ENCODE peak calls at places on chromosome 22, in eight cellular contexts. N is dorsolateral prefrontal cortex, C is PC-3, U is AG04450, L is left ventricle myocardium inferior, X is choroid plexus epithelial cell, O is body of pancreas, W is kidney. D is an unnamed sample.

GRCh38 chr22:21690401-21690801 is 24.6 kb downstream of the PPIL2 start:
- DNase-seq in W (no peak), U (no peak), C (no peak), L (no peak), N (no peak), X (no peak), O (no peak), D (no peak)

GRCh38 chr22:17966403-17966717 is 58.0 kb downstream of the MICAL3 start:
- DNase-seq in U (no peak), W (peak; percentile 1), O (no peak), L (no peak), C (no peak), N (no peak), X (no peak), D (no peak)

GRCh38 chr22:22181515-22181959 is 63.0 kb upstream of the VPREB1 start:
- DNase-seq in N (no peak), W (no peak), L (no peak), X (no peak), O (no peak), U (no peak), C (no peak), D (no peak)

GRCh38 chr22:46916886-46917625 is 154.6 kb downstream of the TBC1D22A start:
- DNase-seq in L (no peak), O (no peak), W (no peak), N (no peak), U (no peak), C (no peak), X (no peak), D (no peak)

GRCh38 chr22:30277547-30278344 is 11.1 kb upstream of the OSM start:
- DNase-seq in C (peak; percentile 41), O (no peak), W (peak; percentile 74), X (peak; percentile 84), U (no peak), N (no peak), L (no peak), D (peak; percentile 78)

GRCh38 chr22:39471421-39472141 is 14.8 kb downstream of the MGAT3 start:
- DNase-seq in X (peak; percentile 88), O (no peak), W (no peak), L (no peak), U (no peak), C (no peak), N (no peak), D (no peak)

GRCh38 chr22:32622004-32622761 is 147.6 kb downstream of the FBXO7 start:
- DNase-seq in O (no peak), C (no peak), U (peak; percentile 94), W (peak; percentile 86), L (peak; percentile 62), N (no peak), X (peak; percentile 92), D (peak; percentile 51)

GRCh38 chr22:48902983-48903650 is 924.6 kb downstream of the BRD1 start:
- DNase-seq in U (no peak), L (no peak), X (no peak), W (no peak), C (no peak), N (peak; percentile 16), O (no peak), D (no peak)

GRCh38 chr22:41917906-41918791 is 3.3 kb upstream of the SHISA8 start:
- DNase-seq in O (peak; percentile 40), X (peak; percentile 75), N (peak; percentile 45), L (peak; percentile 65), C (peak; percentile 63), W (no peak), U (no peak), D (no peak)

GRCh38 chr22:29727248-29727551 is 7.4 kb downstream of the CABP7 start:
- DNase-seq in U (no peak), C (no peak), O (no peak), N (no peak), X (peak; percentile 47), L (peak; percentile 37), W (no peak), D (no peak)

GRCh38 chr22:32411388-32411787 is 659 bp downstream of the RTCB start:
- DNase-seq in X (peak; percentile 46), L (no peak), W (no peak), U (no peak), C (peak; percentile 58), O (no peak), N (no peak), D (no peak)

GRCh38 chr22:21942407-21942895 is 10.2 kb downstream of the PPM1F start:
- DNase-seq in W (peak; percentile 94), L (peak; percentile 89), O (peak; percentile 47), X (peak; percentile 87), U (peak; percentile 39), N (no peak), C (peak; percentile 87), D (peak; percentile 40)

GRCh38 chr22:22802346-22802970 is 85.2 kb upstream of the IGLL5 start:
- DNase-seq in C (no peak), W (no peak), X (peak; percentile 3), O (no peak), L (no peak), U (no peak), N (no peak), D (no peak)

GRCh38 chr22:49015993-49016908 is 811.4 kb downstream of the BRD1 start:
- DNase-seq in W (peak; percentile 67), N (no peak), L (no peak), O (no peak), U (no peak), C (no peak), X (no peak), D (no peak)

DNA sequence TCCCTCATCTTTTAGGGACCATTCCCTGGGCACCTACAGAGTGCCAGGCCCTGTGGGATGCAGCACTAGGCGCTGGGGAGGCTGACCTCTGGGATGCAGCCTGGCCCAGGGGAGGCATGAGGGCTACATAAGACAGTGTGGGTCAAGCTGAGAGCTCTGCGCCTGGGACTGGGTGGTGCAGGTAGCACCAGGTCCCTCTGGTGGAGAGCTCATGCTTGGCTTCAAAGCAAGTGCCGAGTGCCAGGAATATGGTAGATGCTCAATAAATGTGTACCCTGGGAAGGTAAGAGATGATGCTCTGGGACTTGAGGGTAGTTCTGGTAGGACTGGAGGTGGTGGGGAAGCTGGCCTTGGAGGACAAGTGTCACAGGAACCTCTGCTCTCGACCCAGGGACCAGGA is 2.0 kb upstream of the MPPED1 start:
- DNase-seq in C (no peak), O (no peak), X (no peak), W (no peak), N (no peak), L (no peak), U (no peak), D (no peak)
- TF ChIP-seq CTCF in C (no peak), O (no peak), X (no peak), W (no peak), N (no peak), L (no peak), U (no peak), D (no peak)

GRCh38 chr22:19664951-19665783 is 49.1 kb upstream of the SEPTIN5 start:
- DNase-seq in U (no peak), W (no peak), O (no peak), L (no peak), C (no peak), N (no peak), X (no peak), D (no peak)

GRCh38 chr22:19663821-19664325 is 50.4 kb upstream of the SEPTIN5 start:
- DNase-seq in U (no peak), X (peak; percentile 72), W (peak; percentile 91), C (no peak), L (peak; percentile 71), N (no peak), O (no peak), D (no peak)

GRCh38 chr22:19664406-19664805 is 49.9 kb upstream of the SEPTIN5 start:
- DNase-seq in U (no peak), W (no peak), O (no peak), X (peak; percentile 30), N (no peak), L (no peak), C (no peak), D (no peak)

GRCh38 chr22:19661156-19661555 is 53.1 kb upstream of the SEPTIN5 start:
- DNase-seq in O (no peak), L (no peak), N (no peak), U (no peak), X (peak; percentile 11), W (no peak), C (no peak), D (no peak)

GRCh38 chr22:19663286-19663815 is 51.0 kb upstream of the SEPTIN5 start:
- DNase-seq in X (peak; percentile 90), L (peak; percentile 80), O (peak; percentile 75), C (peak; percentile 30), N (no peak), W (no peak), U (peak; percentile 36), D (peak; percentile 73)
- H3K4me3 ChIP-seq in X (no peak overlapping the region), L (no peak overlapping the region), O (no peak overlapping the region), C (no peak overlapping the region), N (no peak overlapping the region), W (no peak overlapping the region), U (no peak overlapping the region), D (no peak overlapping the region)

DNA sequence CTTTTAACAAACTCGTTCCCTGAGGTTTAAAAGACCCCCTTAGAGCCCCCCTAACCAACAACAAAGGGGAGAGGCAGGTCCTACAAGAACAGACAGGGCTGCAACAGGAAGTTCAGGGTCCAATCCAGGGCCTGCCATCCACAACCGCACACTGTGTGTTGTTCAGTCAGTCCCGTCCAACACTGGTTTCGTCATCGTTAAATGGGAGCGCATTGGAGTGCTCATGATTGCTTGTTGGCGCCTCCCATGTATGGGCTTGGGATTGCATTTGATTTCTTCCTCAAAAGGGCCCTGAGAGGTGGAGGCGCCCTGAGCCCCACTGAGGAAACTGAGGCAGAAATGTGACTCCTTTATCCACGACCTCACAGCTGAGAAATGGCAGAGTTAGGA is 174.1 kb downstream of the MN1 start:
- DNase-seq in C (no peak), O (no peak), L (no peak), U (no peak), X (peak; percentile 23), W (no peak), N (no peak), D (no peak)
- TF ChIP-seq CTCF in C (no peak), O (no peak), L (no peak), U (peak; percentile 24), X (peak; percentile 30), W (no peak), N (no peak), D (no peak)

GRCh38 chr22:24502540-24502939 is 7.4 kb downstream of the UPB1 start:
- DNase-seq in O (no peak), W (no peak), N (no peak), C (no peak), U (no peak), X (no peak), L (no peak), D (no peak)

GRCh38 chr22:24505337-24505736 is 10.2 kb downstream of the UPB1 start:
- DNase-seq in O (no peak), L (no peak), U (no peak), W (no peak), X (no peak), C (no peak), N (no peak), D (no peak)

GRCh38 chr22:24503137-24503850 is 8.2 kb downstream of the UPB1 start:
- DNase-seq in C (peak; percentile 47), W (peak; percentile 77), U (no peak), O (peak; percentile 36), L (peak; percentile 65), X (peak; percentile 80), N (peak; percentile 49), D (no peak)

GRCh38 chr22:24501366-24502005 is 6.4 kb downstream of the UPB1 start:
- DNase-seq in W (peak; percentile 41), O (no peak), N (no peak), U (no peak), C (no peak), L (no peak), X (no peak), D (no peak)

DNA sequence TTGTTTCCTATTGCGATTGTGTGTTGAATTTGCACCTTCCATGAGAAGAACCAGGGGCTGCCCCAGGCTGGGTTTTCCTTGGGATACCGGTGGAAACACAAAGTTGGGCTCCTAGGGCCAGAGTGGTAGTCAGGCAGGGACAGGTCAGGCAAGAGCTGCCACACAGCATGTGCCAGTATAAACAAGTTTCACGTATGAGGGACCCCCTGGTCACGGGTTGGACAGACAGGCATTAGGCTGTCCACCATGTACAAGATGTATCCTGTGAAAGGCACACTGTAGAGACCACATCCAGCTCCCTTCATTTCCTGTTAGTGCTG is 8.7 kb downstream of the UPB1 start:
- DNase-seq in U (no peak), X (no peak), N (no peak), W (peak; percentile 17), C (no peak), O (no peak), L (no peak), D (no peak)
- H3K4me3 ChIP-seq in U (no peak overlapping the region), X (no peak overlapping the region), N (no peak overlapping the region), W (no peak overlapping the region), C (no peak overlapping the region), O (no peak overlapping the region), L (no peak overlapping the region), D (no peak overlapping the region)

D was measured in AG09309.